ENCODE peak calls at places on chromosome 16, in ten cellular contexts. J is fibroblast of mammary gland, M is endothelial cell, P is AG04449, Z is sigmoid colon, V is heart right ventricle, H is foreskin keratinocyte, D is AG04450, W is HL-60, Y is fibroblast of the aortic adventitia. N is an unnamed sample.

GRCh38 chr16:8096211-8096610 is 494.1 kb downstream of the TMEM114 start:
- DNase-seq in V (no peak), D (no peak), W (no peak), Y (no peak), H (no peak), P (no peak), Z (no peak), J (no peak), M (no peak), N (no peak)

GRCh38 chr16:61892531-61892930 is 143.7 kb downstream of the CDH8 start:
- DNase-seq in D (no peak), H (peak; percentile 67), P (no peak), Y (no peak), M (no peak), V (no peak), J (no peak), W (no peak), Z (no peak), N (no peak)

GRCh38 chr16:14449790-14450463 is 180.1 kb downstream of the PARN start:
- DNase-seq in M (no peak), H (peak; percentile 81), J (peak; percentile 73), Z (no peak), D (no peak), V (no peak), P (peak; percentile 42), Y (peak; percentile 76), W (no peak), N (no peak)

GRCh38 chr16:70644763-70645597 is 1.4 kb upstream of the IL34 start:
- DNase-seq in J (no peak), H (no peak), Y (no peak), P (no peak), W (no peak), Z (no peak), D (no peak), M (no peak), V (no peak), N (no peak)

GRCh38 chr16:27298132-27298531 is 15.6 kb upstream of the IL4R start:
- DNase-seq in V (no peak), J (no peak), H (no peak), P (no peak), D (no peak), W (no peak), M (no peak), Z (no peak), Y (no peak), N (no peak)

GRCh38 chr16:89002851-89003830 is 26.1 kb upstream of the CBFA2T3 start:
- DNase-seq in M (no peak), J (no peak), P (no peak), D (no peak), H (no peak), V (no peak), Y (no peak), Z (no peak), W (no peak), N (no peak)

GRCh38 chr16:30927789-30928378 is 4.5 kb downstream of the FBXL19 start:
- DNase-seq in W (peak; percentile 46), H (peak; percentile 96), M (no peak), Z (no peak), Y (peak; percentile 23), D (no peak), V (peak; percentile 56), P (no peak), J (peak; percentile 39), N (no peak)

GRCh38 chr16:87178977-87179376 is 138.2 kb downstream of the C16orf95 start:
- DNase-seq in W (no peak), H (peak; percentile 34), M (peak; percentile 39), Y (peak; percentile 60), P (no peak), V (peak; percentile 59), J (peak; percentile 41), Z (no peak), D (no peak), N (no peak)

GRCh38 chr16:12262454-12263180 is 286.1 kb downstream of the SNX29 start:
- DNase-seq in M (no peak), D (no peak), Y (no peak), W (no peak), H (no peak), P (no peak), Z (no peak), J (peak; percentile 11), V (no peak), N (no peak)

GRCh38 chr16:21302898-21303528 is 24.9 kb upstream of the CRYM start:
- DNase-seq in W (no peak), J (peak; percentile 98), P (peak; percentile 51), Y (peak; percentile 93), Z (no peak), H (peak; percentile 98), M (no peak), D (peak; percentile 47), V (no peak), N (no peak)

GRCh38 chr16:166375-167116 is 768 bp downstream of the HBM start:
- DNase-seq in J (no peak), D (no peak), W (no peak), Z (no peak), M (no peak), P (no peak), V (no peak), Y (no peak), H (no peak), N (no peak)

GRCh38 chr16:54928421-54929089 is 2.1 kb upstream of the IRX5 start:
- DNase-seq in W (peak; percentile 88), M (peak; percentile 77), Z (no peak), J (peak; percentile 41), D (no peak), P (no peak), H (peak; percentile 20), V (peak; percentile 77), Y (peak; percentile 21), N (peak; percentile 38)

GRCh38 chr16:54931041-54931756 is 534 bp downstream of the IRX5 start:
- DNase-seq in V (no peak), W (peak; percentile 55), H (peak; percentile 48), D (no peak), P (no peak), Z (no peak), M (peak; percentile 46), J (peak; percentile 39), Y (peak; percentile 42), N (peak; percentile 43)

GRCh38 chr16:54931757-54932660 is 1.3 kb downstream of the IRX5 start:
- DNase-seq in P (no peak), J (no peak), V (no peak), Z (no peak), D (no peak), W (no peak), H (peak; percentile 57), Y (peak; percentile 43), M (no peak), N (no peak)

GRCh38 chr16:54929090-54930033 is 1.3 kb upstream of the IRX5 start:
- DNase-seq in Y (peak; percentile 99), P (peak; percentile 92), J (peak; percentile 99), Z (peak; percentile 97), H (peak; percentile 98), M (peak; percentile 100), V (peak; percentile 100), W (peak; percentile 100), D (peak; percentile 49), N (peak; percentile 99)

DNA sequence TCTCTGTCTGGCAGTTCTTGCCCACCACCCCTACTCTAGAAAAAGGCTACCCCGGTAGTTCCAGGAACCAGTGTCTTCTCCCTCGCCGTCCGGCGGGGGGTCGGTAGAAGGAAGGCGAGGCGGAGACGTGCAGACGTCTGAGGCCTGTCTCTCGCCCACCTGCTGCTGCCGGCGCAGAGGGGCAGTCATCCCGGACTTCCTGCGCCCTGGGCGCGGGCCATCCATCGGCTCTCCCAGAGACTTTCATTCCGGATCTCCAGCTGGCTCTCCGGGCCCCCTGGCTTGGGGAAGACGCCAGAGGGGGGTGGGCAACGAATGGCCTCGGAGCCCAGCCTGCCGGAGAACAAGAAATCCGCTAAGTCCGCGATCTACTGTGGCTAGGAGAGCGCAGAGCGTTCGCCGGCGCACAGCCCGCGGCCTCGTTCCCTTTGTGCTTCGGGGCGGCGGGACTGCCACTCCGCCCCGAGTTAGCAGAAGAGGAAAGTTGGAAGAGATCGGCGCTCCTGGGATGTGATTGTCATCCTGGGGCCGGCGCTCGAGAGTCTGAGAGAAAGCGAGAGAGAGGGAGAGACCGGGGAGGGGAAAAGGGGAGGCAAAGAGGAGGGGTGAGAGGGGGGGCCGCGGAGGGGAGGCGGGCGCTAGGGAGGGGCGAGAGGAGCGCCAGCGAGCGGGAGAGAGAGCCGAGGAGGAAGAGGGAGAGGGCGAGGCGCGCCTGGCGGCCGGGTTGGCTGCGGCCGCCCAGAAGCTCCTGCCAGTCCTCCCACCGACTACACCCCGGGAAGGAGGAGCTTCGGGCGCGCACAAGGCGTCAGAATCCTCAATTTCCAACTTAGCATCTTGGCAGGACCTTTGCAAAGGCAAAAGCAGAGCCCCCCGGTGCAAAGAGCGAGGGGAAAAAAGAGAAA is at the start of gene IRX5:
- DNase-seq in Y (peak; percentile 96), W (peak; percentile 94), P (peak; percentile 86), D (no peak), Z (peak; percentile 83), H (peak; percentile 93), M (peak; percentile 79), V (peak; percentile 91), J (peak; percentile 94), N (peak; percentile 77)
- TF ChIP-seq CTCF in Y (peak; percentile 33), W (no peak), P (peak; percentile 15), D (no peak), Z (no peak), H (peak; percentile 22), M (no peak), V (no peak), J (no peak), N (peak; percentile 50)

GRCh38 chr16:74999683-75000480 is 1.1 kb downstream of the ZNRF1 start:
- DNase-seq in J (no peak), H (peak; percentile 55), M (peak; percentile 27), D (no peak), V (peak; percentile 41), P (no peak), Y (peak; percentile 50), W (peak; percentile 27), Z (peak; percentile 80), N (peak; percentile 7)
- TF ChIP-seq CTCF in J (no peak), H (no peak), M (no peak), D (no peak), V (no peak), P (no peak), Y (no peak), W (no peak), Z (peak; percentile 8), N (no peak)

DNA sequence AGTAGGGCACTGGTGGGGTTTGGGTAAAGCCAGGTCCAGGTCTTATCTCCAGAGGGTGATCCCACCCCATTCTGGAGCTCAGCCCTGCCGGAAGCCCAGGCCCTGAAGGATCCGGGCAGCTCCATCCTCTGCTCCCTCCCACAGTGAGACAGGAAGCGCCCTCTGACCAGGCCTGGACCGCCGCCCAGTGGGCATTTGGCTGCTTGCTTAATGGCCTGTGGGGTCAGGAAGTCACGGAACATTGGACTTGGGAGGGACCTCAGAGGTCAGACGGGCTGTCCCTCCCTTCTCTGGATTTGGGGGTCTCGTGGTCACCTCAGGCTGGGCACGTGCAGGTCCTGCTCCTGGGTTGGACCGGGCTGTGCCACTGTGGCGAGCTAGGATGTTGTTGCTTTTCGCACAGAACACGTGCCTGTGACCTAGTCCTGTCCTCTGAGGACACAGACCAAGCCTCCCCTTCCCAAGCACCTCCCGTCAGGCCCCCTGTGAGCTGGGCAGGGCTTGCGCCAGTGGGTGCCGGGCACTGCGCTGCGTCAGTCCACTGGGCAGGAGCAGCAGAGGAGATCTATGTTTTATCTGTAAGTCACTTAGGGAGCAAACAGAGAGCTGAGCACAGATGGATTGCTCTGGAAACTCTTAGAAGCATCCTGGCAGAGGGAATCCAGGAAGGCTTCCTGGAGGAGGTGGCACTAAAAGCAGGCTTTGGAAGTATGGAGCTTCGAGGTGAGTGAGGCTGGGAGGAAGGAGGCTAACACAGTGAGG is 49.4 kb upstream of the GSE1 start:
- DNase-seq in V (peak; percentile 77), Y (no peak), P (no peak), H (no peak), M (peak; percentile 66), D (no peak), W (no peak), J (peak; percentile 47), Z (peak; percentile 85), N (no peak)
- TF ChIP-seq CTCF in V (no peak), Y (no peak), P (no peak), H (no peak), M (no peak), D (no peak), W (no peak), J (no peak), Z (no peak), N (no peak)

GRCh38 chr16:3021449-3022207 is 1.5 kb downstream of the TNFRSF12A start:
- DNase-seq in J (peak; percentile 97), Z (peak; percentile 90), M (peak; percentile 68), D (peak; percentile 80), Y (peak; percentile 92), P (peak; percentile 75), W (peak; percentile 78), H (peak; percentile 95), V (peak; percentile 87), N (peak; percentile 79)
- TF ChIP-seq CTCF in J (peak; percentile 17), Z (no peak), M (no peak), D (peak; percentile 52), Y (peak; percentile 44), P (peak; percentile 71), W (peak; percentile 11), H (peak; percentile 45), V (no peak), N (peak; percentile 44)

N was measured in neural crest cell.